ENCODE peak calls at places on chromosome 13, in eight cellular contexts. One of them, this sample, is unnamed.

GRCh38 chr13:93266681-93267080 is 40.1 kb downstream of the GPC6 start:
- DNase-seq in ELR: no peak
- DNase-seq in GM04504: no peak
- DNase-seq in AG09309: no peak
- DNase-seq in ascending aorta: no peak
- DNase-seq in GM03348: no peak
- DNase-seq in activated CD4-positive, alpha-beta T cell treated with anti-CD3 and anti-CD28 coated beads, Interleukin-2, amount 50 U/mL, for 1 hour: no peak
- DNase-seq in activated naive CD8-positive, alpha-beta T cell treated with anti-CD3 and anti-CD28 coated beads for 36 hours: no peak
- DNase-seq in this sample: no peak

GRCh38 chr13:87851395-87851794 is 180.2 kb downstream of the SLITRK5 start:
- DNase-seq in ELR: no peak
- DNase-seq in GM04504: no peak
- DNase-seq in AG09309: no peak
- DNase-seq in ascending aorta: no peak
- DNase-seq in GM03348: no peak
- DNase-seq in activated CD4-positive, alpha-beta T cell treated with anti-CD3 and anti-CD28 coated beads, Interleukin-2, amount 50 U/mL, for 1 hour: no peak
- DNase-seq in activated naive CD8-positive, alpha-beta T cell treated with anti-CD3 and anti-CD28 coated beads for 36 hours: no peak
- DNase-seq in this sample: no peak

GRCh38 chr13:98225036-98225940 is 48.2 kb upstream of the RNF113B start:
- DNase-seq in ELR: no peak
- DNase-seq in GM04504: no peak
- DNase-seq in AG09309: no peak
- DNase-seq in ascending aorta: no peak
- DNase-seq in GM03348: no peak
- DNase-seq in activated CD4-positive, alpha-beta T cell treated with anti-CD3 and anti-CD28 coated beads, Interleukin-2, amount 50 U/mL, for 1 hour: no peak
- DNase-seq in activated naive CD8-positive, alpha-beta T cell treated with anti-CD3 and anti-CD28 coated beads for 36 hours: no peak
- DNase-seq in this sample: no peak

GRCh38 chr13:29886446-29886845 is 36.0 kb upstream of the UBL3 start:
- DNase-seq in ELR: no peak
- DNase-seq in GM04504: no peak
- DNase-seq in AG09309: no peak
- DNase-seq in ascending aorta: no peak
- DNase-seq in GM03348: no peak
- DNase-seq in activated CD4-positive, alpha-beta T cell treated with anti-CD3 and anti-CD28 coated beads, Interleukin-2, amount 50 U/mL, for 1 hour: peak
- DNase-seq in activated naive CD8-positive, alpha-beta T cell treated with anti-CD3 and anti-CD28 coated beads for 36 hours: peak
- DNase-seq in this sample: no peak

GRCh38 chr13:49985129-49985528 is 11.7 kb upstream of the TRIM13 start:
- DNase-seq in ELR: no peak
- DNase-seq in GM04504: no peak
- DNase-seq in AG09309: no peak
- DNase-seq in ascending aorta: no peak
- DNase-seq in GM03348: no peak
- DNase-seq in activated CD4-positive, alpha-beta T cell treated with anti-CD3 and anti-CD28 coated beads, Interleukin-2, amount 50 U/mL, for 1 hour: no peak
- DNase-seq in activated naive CD8-positive, alpha-beta T cell treated with anti-CD3 and anti-CD28 coated beads for 36 hours: no peak
- DNase-seq in this sample: no peak

GRCh38 chr13:33940898-33941297 is 122.9 kb downstream of the RFC3 start:
- DNase-seq in ELR: no peak
- DNase-seq in GM04504: no peak
- DNase-seq in AG09309: no peak
- DNase-seq in ascending aorta: no peak
- DNase-seq in GM03348: no peak
- DNase-seq in activated CD4-positive, alpha-beta T cell treated with anti-CD3 and anti-CD28 coated beads, Interleukin-2, amount 50 U/mL, for 1 hour: no peak
- DNase-seq in activated naive CD8-positive, alpha-beta T cell treated with anti-CD3 and anti-CD28 coated beads for 36 hours: no peak
- DNase-seq in this sample: peak

GRCh38 chr13:79724348-79725103 is 243.6 kb downstream of the NDFIP2 start:
- DNase-seq in ELR: no peak
- DNase-seq in GM04504: no peak
- DNase-seq in AG09309: no peak
- DNase-seq in ascending aorta: no peak
- DNase-seq in GM03348: no peak
- DNase-seq in activated CD4-positive, alpha-beta T cell treated with anti-CD3 and anti-CD28 coated beads, Interleukin-2, amount 50 U/mL, for 1 hour: no peak
- DNase-seq in activated naive CD8-positive, alpha-beta T cell treated with anti-CD3 and anti-CD28 coated beads for 36 hours: no peak
- DNase-seq in this sample: no peak

GRCh38 chr13:32587014-32587773 is 942 bp downstream of the PDS5B start:
- DNase-seq in ELR: peak
- DNase-seq in GM04504: peak
- DNase-seq in AG09309: no peak
- DNase-seq in ascending aorta: peak
- DNase-seq in GM03348: peak
- DNase-seq in activated CD4-positive, alpha-beta T cell treated with anti-CD3 and anti-CD28 coated beads, Interleukin-2, amount 50 U/mL, for 1 hour: peak
- DNase-seq in activated naive CD8-positive, alpha-beta T cell treated with anti-CD3 and anti-CD28 coated beads for 36 hours: peak
- DNase-seq in this sample: peak

GRCh38 chr13:79491715-79492114 is 10.8 kb downstream of the NDFIP2 start:
- DNase-seq in ELR: peak
- DNase-seq in GM04504: peak
- DNase-seq in AG09309: peak
- DNase-seq in ascending aorta: no peak
- DNase-seq in GM03348: peak
- DNase-seq in activated CD4-positive, alpha-beta T cell treated with anti-CD3 and anti-CD28 coated beads, Interleukin-2, amount 50 U/mL, for 1 hour: no peak
- DNase-seq in activated naive CD8-positive, alpha-beta T cell treated with anti-CD3 and anti-CD28 coated beads for 36 hours: no peak
- DNase-seq in this sample: peak

GRCh38 chr13:23858586-23858985 is 30.6 kb downstream of the MIPEP start:
- DNase-seq in ELR: peak
- DNase-seq in GM04504: no peak
- DNase-seq in AG09309: no peak
- DNase-seq in ascending aorta: no peak
- DNase-seq in GM03348: no peak
- DNase-seq in activated CD4-positive, alpha-beta T cell treated with anti-CD3 and anti-CD28 coated beads, Interleukin-2, amount 50 U/mL, for 1 hour: no peak
- DNase-seq in activated naive CD8-positive, alpha-beta T cell treated with anti-CD3 and anti-CD28 coated beads for 36 hours: no peak
- DNase-seq in this sample: no peak

This sample was measured in amniotic epithelial cell.